ENCODE peak calls at places on chromosomes 4 and X, in four cellular contexts. One of them, this sample, is unnamed. For H3K4me1, the result is how much of the 10 kb centered on the place peaks cover.

GRCh38 chr4:155353923-155354540 is 22.7 kb downstream of the MAP9 start:
- DNase-seq in A549: peak
- DNase-seq in right lobe of liver: peak
- DNase-seq in prostate gland: no peak
- DNase-seq in this sample: peak

GRCh38 chr4:156537275-156537674 is 434.3 kb downstream of the PDGFC start:
- DNase-seq in A549: no peak
- DNase-seq in prostate gland: no peak
- DNase-seq in right lobe of liver: no peak
- DNase-seq in this sample: no peak

GRCh38 chr4:86506591-86506990 is 87.5 kb upstream of the PTPN13 start:
- DNase-seq in A549: no peak
- DNase-seq in right lobe of liver: no peak
- DNase-seq in prostate gland: no peak
- DNase-seq in this sample: no peak

GRCh38 chrX:136767104-136767941 is 13.4 kb downstream of the ARHGEF6 start:
- DNase-seq in A549: peak
- DNase-seq in right lobe of liver: peak
- DNase-seq in prostate gland: peak
- DNase-seq in this sample: peak

GRCh38 chr4:5998333-5998936 is 19.8 kb downstream of the C4orf50 start:
- DNase-seq in A549: peak
- DNase-seq in prostate gland: peak
- DNase-seq in right lobe of liver: no peak
- DNase-seq in this sample: peak

GRCh38 chrX:66074920-66075879 is 35.3 kb upstream of the VSIG4 start:
- DNase-seq in A549: no peak
- DNase-seq in prostate gland: no peak
- DNase-seq in right lobe of liver: no peak
- DNase-seq in this sample: peak

GRCh38 chrX:101411984-101412383 is 4.0 kb downstream of the HNRNPH2 start:
- DNase-seq in right lobe of liver: no peak
- DNase-seq in A549: no peak
- DNase-seq in prostate gland: no peak
- DNase-seq in this sample: no peak

GRCh38 chr4:153530996-153531375 is 64.8 kb downstream of the TMEM131L start:
- DNase-seq in A549: no peak
- DNase-seq in prostate gland: no peak
- DNase-seq in right lobe of liver: no peak
- DNase-seq in this sample: no peak

GRCh38 chrX:69137371-69137881 is 27.8 kb downstream of the PJA1 start:
- DNase-seq in prostate gland: no peak
- DNase-seq in A549: no peak
- DNase-seq in right lobe of liver: no peak
- DNase-seq in this sample: peak

GRCh38 chr4:102815981-102816380 is 11.4 kb downstream of the UBE2D3 start:
- DNase-seq in right lobe of liver: no peak
- DNase-seq in A549: peak
- DNase-seq in prostate gland: no peak
- DNase-seq in this sample: no peak
- H3K4me1 ChIP-seq in right lobe of liver: under half
- H3K4me1 ChIP-seq in A549: half or more
- H3K4me1 ChIP-seq in prostate gland: under half
- H3K4me1 ChIP-seq in this sample: half or more

GRCh38 chr4:56630876-56631666 is 50.0 kb downstream of the HOPX start:
- DNase-seq in A549: no peak
- DNase-seq in right lobe of liver: no peak
- DNase-seq in prostate gland: no peak
- DNase-seq in this sample: no peak
- H3K27ac ChIP-seq in A549: no peak
- H3K27ac ChIP-seq in right lobe of liver: no peak
- H3K27ac ChIP-seq in prostate gland: no peak
- H3K27ac ChIP-seq in this sample: no peak

DNA sequence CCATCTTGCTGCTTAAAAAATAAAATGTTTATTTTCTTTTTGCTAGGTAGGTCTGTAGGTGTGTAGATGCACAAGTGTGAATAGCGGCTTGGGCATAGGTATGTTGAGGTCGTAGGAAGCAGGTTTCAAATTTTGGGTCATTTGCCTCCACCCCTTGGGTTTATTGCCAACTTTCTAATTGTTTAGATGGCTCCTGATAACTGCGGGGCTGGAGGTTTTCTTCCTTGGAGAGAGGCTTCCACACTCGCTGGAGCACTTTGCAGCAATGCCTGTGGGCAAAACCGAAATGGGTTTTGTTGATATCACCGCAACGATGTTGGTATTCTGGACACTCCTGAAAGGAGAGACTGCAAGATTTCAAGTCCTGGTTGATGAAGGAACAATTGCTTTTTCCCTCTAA is 3.9 kb upstream of the POU4F2 start:
- DNase-seq in A549: no peak
- DNase-seq in prostate gland: no peak
- DNase-seq in right lobe of liver: no peak
- DNase-seq in this sample: no peak
- TF ChIP-seq POLR2A in A549: no peak
- TF ChIP-seq POLR2A in prostate gland: no peak
- TF ChIP-seq POLR2A in right lobe of liver: no peak
- TF ChIP-seq POLR2A in this sample: no peak

GRCh38 chrX:34560180-34560579 is 96.9 kb downstream of the TMEM47 start:
- DNase-seq in prostate gland: no peak
- DNase-seq in A549: no peak
- DNase-seq in right lobe of liver: no peak
- DNase-seq in this sample: no peak

GRCh38 chrX:34559325-34559724 is 97.8 kb downstream of the TMEM47 start:
- DNase-seq in right lobe of liver: no peak
- DNase-seq in A549: no peak
- DNase-seq in prostate gland: no peak
- DNase-seq in this sample: no peak

GRCh38 chrX:34563809-34564208 is 93.3 kb downstream of the TMEM47 start:
- DNase-seq in right lobe of liver: no peak
- DNase-seq in A549: no peak
- DNase-seq in prostate gland: no peak
- DNase-seq in this sample: no peak

GRCh38 chrX:34562006-34562405 is 95.1 kb downstream of the TMEM47 start:
- DNase-seq in A549: no peak
- DNase-seq in right lobe of liver: no peak
- DNase-seq in prostate gland: no peak
- DNase-seq in this sample: no peak

DNA sequence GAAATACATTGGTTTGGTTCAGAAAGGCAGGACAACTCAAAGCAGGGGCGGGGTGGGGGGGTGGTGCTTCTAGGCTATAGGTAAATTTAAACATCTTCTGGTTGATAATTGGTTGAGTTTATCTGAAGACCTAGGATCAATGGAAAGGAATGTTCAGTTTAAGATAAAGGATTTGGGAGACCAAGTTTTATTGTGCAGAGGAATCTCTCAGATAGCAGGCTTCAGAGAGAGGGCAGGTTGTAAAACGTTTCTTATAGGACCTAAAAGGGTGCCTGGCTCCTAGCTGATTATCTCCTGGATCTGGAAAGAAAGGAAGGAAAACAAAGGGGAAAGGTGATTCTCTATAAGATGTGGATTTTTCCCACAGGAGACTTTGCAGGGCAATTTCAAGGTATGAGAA is 94.0 kb downstream of the TMEM47 start:
- DNase-seq in right lobe of liver: no peak
- DNase-seq in prostate gland: no peak
- DNase-seq in A549: no peak
- DNase-seq in this sample: no peak
- H3K4me1 ChIP-seq in right lobe of liver: under half
- H3K4me1 ChIP-seq in prostate gland: under half
- H3K4me1 ChIP-seq in A549: under half
- H3K4me1 ChIP-seq in this sample: under half

GRCh38 chrX:122268353-122268752 is 915.7 kb upstream of the GRIA3 start:
- DNase-seq in prostate gland: no peak
- DNase-seq in A549: no peak
- DNase-seq in right lobe of liver: no peak
- DNase-seq in this sample: no peak
- H3K27ac ChIP-seq in prostate gland: no peak
- H3K27ac ChIP-seq in A549: no peak
- H3K27ac ChIP-seq in right lobe of liver: no peak
- H3K27ac ChIP-seq in this sample: no peak

DNA sequence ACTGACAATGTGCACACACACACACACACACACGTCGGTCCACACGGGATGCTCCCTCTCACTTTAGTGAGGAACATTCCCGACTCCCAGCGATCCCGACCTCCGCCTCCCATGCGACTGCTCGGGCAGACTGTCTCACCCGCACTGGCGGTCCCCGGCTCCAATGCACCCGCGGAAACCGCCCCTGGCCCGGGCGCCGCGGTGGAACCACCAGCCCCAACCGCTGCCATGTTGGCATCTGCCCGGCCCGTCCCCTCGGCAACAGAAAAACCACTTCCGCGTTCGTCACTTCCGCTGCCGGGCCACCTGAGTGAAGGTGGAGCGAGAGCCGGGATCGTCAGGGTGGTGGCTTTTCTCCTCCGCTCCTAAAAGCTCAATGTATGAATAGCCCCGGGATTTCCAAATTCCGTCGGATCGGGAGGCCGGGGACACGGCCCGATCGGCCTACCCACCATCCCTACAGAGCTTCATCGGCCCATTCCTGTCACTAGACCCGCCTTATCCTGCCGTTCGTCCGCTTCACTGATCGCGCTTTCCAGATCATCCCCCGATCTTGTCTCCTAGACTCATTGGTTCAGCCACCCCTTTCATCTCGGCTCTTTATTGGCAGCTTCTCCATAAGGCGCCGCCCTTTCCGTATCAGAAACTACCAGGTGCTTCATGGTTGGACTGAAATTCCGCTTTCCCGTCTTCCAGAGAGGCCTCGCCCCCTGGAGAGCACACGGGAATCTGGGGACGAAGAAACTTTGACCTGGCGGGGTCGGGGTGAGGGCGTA is at the start of gene SLC35A2:
- DNase-seq in A549: peak
- DNase-seq in right lobe of liver: peak
- DNase-seq in prostate gland: peak
- DNase-seq in this sample: peak
- TF ChIP-seq POLR2A in A549: peak
- TF ChIP-seq POLR2A in right lobe of liver: peak
- TF ChIP-seq POLR2A in prostate gland: peak
- TF ChIP-seq POLR2A in this sample: no peak

DNA sequence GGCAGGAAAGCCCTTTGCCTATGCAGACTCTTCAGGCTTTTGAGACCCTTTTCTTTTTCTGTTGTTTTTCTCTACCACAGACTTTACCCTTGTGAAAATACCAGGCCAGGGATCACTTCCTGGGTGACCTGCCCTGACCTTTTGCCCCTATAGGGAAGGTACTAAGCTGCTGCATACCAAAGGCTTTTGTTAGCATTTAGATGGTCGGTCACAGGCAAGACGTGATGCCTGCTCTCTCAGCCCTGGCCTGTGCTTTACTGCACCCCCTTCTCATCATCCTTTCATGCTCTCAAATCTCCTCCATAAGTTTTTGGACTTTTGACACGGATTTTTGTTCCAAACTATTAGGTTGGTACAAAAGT is 98.2 kb downstream of the ARHGAP10 start:
- DNase-seq in prostate gland: no peak
- DNase-seq in right lobe of liver: no peak
- DNase-seq in A549: no peak
- DNase-seq in this sample: no peak
- H3K4me1 ChIP-seq in prostate gland: under half
- H3K4me1 ChIP-seq in right lobe of liver: under half
- H3K4me1 ChIP-seq in A549: under half
- H3K4me1 ChIP-seq in this sample: half or more

This sample was measured in testis.